ENCODE peak calls at places on chromosomes 6 and 20, in nine cellular contexts. U is iPS DF 6.9, P is A549, M is bronchial epithelial cell, F is AG04449, Q is pancreas, D is RWPE2, V is keratinocyte, X is left lung. A is an unnamed sample.

GRCh38 chr20:36149469-36149868 is 5.1 kb upstream of the EPB41L1 start:
- DNase-seq in U (no peak), P (no peak), M (no peak), F (no peak), Q (no peak), D (no peak), V (no peak), X (no peak), A (no peak)

GRCh38 chr20:36462440-36463211 is 78.7 kb upstream of the MYL9 start:
- DNase-seq in U (no peak), P (no peak), M (peak; percentile 46), F (no peak), Q (peak; percentile 60), D (peak; percentile 88), V (no peak), X (no peak), A (peak; percentile 23)

GRCh38 chr6:41555326-41556300 is 9.4 kb downstream of the FOXP4 start:
- DNase-seq in U (no peak), P (no peak), M (no peak), F (no peak), Q (no peak), D (no peak), V (no peak), X (no peak), A (peak; percentile 17)

GRCh38 chr6:41028618-41029486 is 10.2 kb downstream of the UNC5CL start:
- DNase-seq in U (no peak), P (no peak), M (peak; percentile 4), F (no peak), Q (no peak), D (no peak), V (no peak), X (no peak), A (no peak)

GRCh38 chr6:135577059-135577538 is 79.6 kb upstream of the AHI1 start:
- DNase-seq in U (no peak), P (no peak), M (no peak), F (no peak), Q (no peak), D (no peak), V (no peak), X (no peak), A (no peak)

GRCh38 chr6:144768676-144769599 is 483.8 kb downstream of the UTRN start:
- DNase-seq in U (no peak), P (no peak), M (no peak), F (no peak), Q (no peak), D (no peak), V (no peak), X (no peak), A (peak; percentile 42)

GRCh38 chr6:36656441-36656840 is 22.1 kb upstream of the CDKN1A start:
- DNase-seq in U (no peak), P (no peak), M (peak; percentile 39), F (no peak), Q (no peak), D (no peak), V (no peak), X (no peak), A (no peak)

GRCh38 chr6:142819603-142820335 is 125.2 kb downstream of the HIVEP2 start:
- DNase-seq in U (no peak), P (no peak), M (peak; percentile 52), F (no peak), Q (no peak), D (no peak), V (no peak), X (no peak), A (no peak)

GRCh38 chr6:138692058-138692977 is 81.3 kb upstream of the CCDC28A start:
- DNase-seq in U (no peak), P (peak; percentile 42), M (no peak), F (no peak), Q (peak; percentile 78), D (peak; percentile 63), V (no peak), X (peak; percentile 68), A (peak; percentile 85)

GRCh38 chr6:87139236-87139635 is 16.1 kb upstream of the ZNF292 start:
- DNase-seq in U (no peak), P (peak; percentile 49), M (peak; percentile 55), F (no peak), Q (no peak), D (no peak), V (no peak), X (no peak), A (peak; percentile 55)

GRCh38 chr6:104787305-104787704 is 72.4 kb downstream of the HACE1 start:
- DNase-seq in U (no peak), P (no peak), M (no peak), F (no peak), Q (no peak), D (no peak), V (no peak), X (no peak), A (no peak)

GRCh38 chr6:165737396-165737795 is 74.4 kb upstream of the PDE10A start:
- DNase-seq in U (no peak), P (no peak), M (no peak), F (no peak), Q (no peak), D (no peak), V (no peak), X (no peak), A (no peak)

GRCh38 chr20:33689973-33690372 is 3.8 kb upstream of the E2F1 start:
- DNase-seq in U (no peak), P (no peak), M (no peak), F (no peak), Q (no peak), D (no peak), V (no peak), X (no peak), A (no peak)
- H3K4me3 ChIP-seq in U (no peak overlapping the region), P (no peak overlapping the region), M (no peak overlapping the region), F (no peak overlapping the region), Q (no peak overlapping the region), D (no peak overlapping the region), V (no peak overlapping the region), X (no peak overlapping the region), A (no peak overlapping the region)

GRCh38 chr20:17750722-17751045 is 50.9 kb downstream of the BANF2 start:
- DNase-seq in U (no peak), P (no peak), M (no peak), F (no peak), Q (no peak), D (no peak), V (no peak), X (no peak), A (no peak)

GRCh38 chr20:17749979-17750721 is 50.4 kb downstream of the BANF2 start:
- DNase-seq in U (no peak), P (no peak), M (no peak), F (no peak), Q (no peak), D (no peak), V (no peak), X (peak; percentile 58), A (no peak)

GRCh38 chr20:17751640-17752039 is 51.9 kb downstream of the BANF2 start:
- DNase-seq in U (no peak), P (no peak), M (no peak), F (no peak), Q (no peak), D (no peak), V (no peak), X (no peak), A (no peak)

GRCh38 chr20:17749628-17749978 is 49.8 kb downstream of the BANF2 start:
- DNase-seq in U (no peak), P (no peak), M (no peak), F (no peak), Q (no peak), D (no peak), V (no peak), X (no peak), A (no peak)

GRCh38 chr20:17752452-17752851 is 52.7 kb downstream of the BANF2 start:
- DNase-seq in U (peak; percentile 64), P (no peak), M (no peak), F (no peak), Q (no peak), D (no peak), V (no peak), X (no peak), A (no peak)
- H3K4me3 ChIP-seq in U (no peak overlapping the region), P (no peak overlapping the region), M (no peak overlapping the region), F (no peak overlapping the region), Q (no peak overlapping the region), D (no peak overlapping the region), V (no peak overlapping the region), X (no peak overlapping the region), A (no peak overlapping the region)

DNA sequence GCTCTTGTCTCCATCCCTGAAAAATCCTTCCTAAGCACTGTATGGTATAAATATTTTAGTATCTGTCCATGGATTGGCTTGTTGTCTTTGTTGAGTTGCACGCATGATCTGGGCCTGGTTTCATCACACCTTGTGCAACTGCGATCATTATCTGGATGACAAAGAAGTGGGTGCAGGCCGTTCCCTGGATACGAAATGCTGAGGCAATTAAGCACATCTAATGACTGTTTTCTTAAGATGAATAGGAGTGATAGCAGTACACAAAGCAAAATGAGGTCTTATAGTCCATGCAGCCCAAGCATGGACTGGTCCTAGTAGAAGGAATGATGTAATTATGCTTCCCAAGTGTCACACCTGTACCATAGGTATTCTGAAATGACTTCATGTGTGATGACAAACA is 47.8 kb downstream of the SLC35D3 start:
- DNase-seq in U (no peak), P (no peak), M (peak; percentile 51), F (no peak), Q (no peak), D (no peak), V (no peak), X (no peak), A (no peak)
- H3K4me3 ChIP-seq in U (no peak overlapping the region), P (no peak overlapping the region), M (no peak overlapping the region), F (no peak overlapping the region), Q (no peak overlapping the region), D (no peak overlapping the region), V (no peak overlapping the region), X (no peak overlapping the region), A (no peak overlapping the region)

DNA sequence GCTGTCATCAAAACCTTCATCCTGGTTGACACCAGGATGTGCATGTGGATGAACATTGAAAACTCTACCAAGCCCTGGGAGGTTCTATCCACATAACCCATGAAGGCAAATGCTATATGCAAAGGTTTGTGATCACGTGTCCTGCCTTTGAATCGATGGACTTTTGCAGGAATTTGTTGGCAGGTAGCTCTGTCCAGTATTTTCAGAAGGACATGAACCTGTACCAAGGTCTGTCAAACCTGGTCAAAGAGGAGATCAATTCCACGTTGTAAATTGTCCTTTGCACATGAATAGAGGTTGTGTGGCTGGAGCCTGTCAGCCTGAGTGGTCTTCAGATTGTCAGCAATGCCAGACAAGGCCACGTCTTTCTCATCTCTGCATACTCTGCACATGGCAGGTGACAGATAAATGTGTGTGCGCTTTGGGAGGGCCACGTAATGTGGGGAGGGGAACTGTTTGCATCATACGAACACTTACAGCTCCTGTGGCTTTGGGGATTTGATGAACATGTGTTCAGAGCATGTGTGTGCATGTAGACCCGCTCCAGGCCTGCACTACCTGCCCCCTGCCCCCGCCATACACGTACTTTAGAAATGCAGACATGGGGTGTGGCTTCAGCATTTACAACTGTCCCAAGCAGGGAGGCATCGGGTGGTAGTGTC is 169.1 kb downstream of the ERMARD start:
- DNase-seq in U (no peak), P (no peak), M (no peak), F (no peak), Q (no peak), D (no peak), V (no peak), X (no peak), A (no peak)
- H3K4me3 ChIP-seq in U (no peak overlapping the region), P (no peak overlapping the region), M (no peak overlapping the region), F (no peak overlapping the region), Q (no peak overlapping the region), D (no peak overlapping the region), V (no peak overlapping the region), X (no peak overlapping the region), A (no peak overlapping the region)